ENCODE peak calls at places on chromosomes 3 and 15, in seven cellular contexts. H is body of pancreas, C is ovary, Z is cardiac muscle cell, R is BE2C, L is epithelial cell of esophagus, P is astrocyte. N is an unnamed sample.

GRCh38 chr15:51401872-51402517 is 60.5 kb downstream of the GLDN start:
- DNase-seq in Z (peak; percentile 74), R (peak; percentile 72), C (no peak), P (no peak), L (peak; percentile 47), H (peak; percentile 45), N (no peak)

GRCh38 chr15:29123171-29123570 is 146.5 kb downstream of the NSMCE3 start:
- DNase-seq in C (no peak), Z (no peak), R (peak; percentile 1), H (no peak), P (no peak), L (no peak), N (no peak)

GRCh38 chr3:176352716-176353334 is 844.5 kb downstream of the TBL1XR1 start:
- DNase-seq in C (no peak), L (peak; percentile 2), P (peak; percentile 14), H (no peak), Z (no peak), R (no peak), N (no peak)

GRCh38 chr3:33034601-33035000 is 62.3 kb downstream of the GLB1 start:
- DNase-seq in P (no peak), L (peak; percentile 55), H (no peak), Z (no peak), C (no peak), R (no peak), N (no peak)

GRCh38 chr3:106533761-106534160 is 664.9 kb upstream of the CBLB start:
- DNase-seq in C (no peak), P (no peak), R (no peak), H (no peak), L (no peak), Z (no peak), N (no peak)

GRCh38 chr3:51535146-51536019 is 3.1 kb upstream of the RAD54L2 start:
- DNase-seq in R (no peak), C (no peak), Z (no peak), H (no peak), P (no peak), L (peak; percentile 8), N (no peak)

GRCh38 chr3:11600501-11601282 is 43.0 kb downstream of the VGLL4 start:
- DNase-seq in H (peak; percentile 74), Z (peak; percentile 82), L (peak; percentile 99), P (peak; percentile 100), R (no peak), C (peak; percentile 81), N (peak; percentile 91)

GRCh38 chr3:100561459-100562158 is 47.8 kb upstream of the ADGRG7 start:
- DNase-seq in R (no peak), C (no peak), H (no peak), Z (no peak), P (peak; percentile 76), L (peak; percentile 91), N (no peak)

GRCh38 chr15:20294651-20295237 is 246.9 kb downstream of the GOLGA6L6 start:
- DNase-seq in R (no peak), Z (no peak), L (no peak), P (no peak), C (no peak), H (no peak), N (no peak)

GRCh38 chr3:36244728-36245127 is 135.6 kb upstream of the STAC start:
- DNase-seq in H (no peak), Z (no peak), L (peak; percentile 42), R (no peak), C (no peak), P (peak; percentile 60), N (no peak)

GRCh38 chr15:90706394-90707327 is 10.5 kb upstream of the BLM start:
- DNase-seq in H (no peak), C (no peak), L (no peak), R (peak; percentile 74), P (no peak), Z (no peak), N (no peak)

GRCh38 chr3:159605101-159605500 is 383.5 kb upstream of the IL12A start:
- DNase-seq in L (no peak), H (no peak), C (no peak), Z (no peak), P (no peak), R (no peak), N (no peak)

GRCh38 chr15:38538328-38539007 is 26.1 kb downstream of the RASGRP1 start:
- DNase-seq in C (no peak), H (no peak), Z (no peak), L (no peak), R (no peak), P (no peak), N (no peak)

GRCh38 chr15:34271493-34271892 is 46.7 kb downstream of the EMC4 start:
- DNase-seq in C (no peak), L (peak; percentile 90), H (no peak), R (no peak), P (peak; percentile 76), Z (no peak), N (no peak)

GRCh38 chr15:76903251-76903681 is 1.9 kb downstream of the SCAPER start:
- DNase-seq in Z (peak; percentile 4), L (peak; percentile 41), H (no peak), P (peak; percentile 53), R (no peak), C (no peak), N (no peak)

GRCh38 chr3:181756645-181757044 is 44.9 kb downstream of the SOX2 start:
- DNase-seq in C (no peak), P (no peak), Z (peak; percentile 46), R (no peak), H (no peak), L (peak; percentile 13), N (no peak)

GRCh38 chr3:16824085-16824696 is 60.6 kb upstream of the PLCL2 start:
- DNase-seq in H (no peak), Z (no peak), R (no peak), P (no peak), L (no peak), C (no peak), N (no peak)

GRCh38 chr15:90151989-90152645 is 49.0 kb upstream of the SEMA4B start:
- DNase-seq in C (peak; percentile 67), L (no peak), R (no peak), H (peak; percentile 82), P (no peak), Z (peak; percentile 55), N (no peak)

GRCh38 chr3:119352235-119352634 is 58.1 kb downstream of the ARHGAP31 start:
- DNase-seq in C (no peak), R (no peak), Z (no peak), H (no peak), P (peak; percentile 53), L (peak; percentile 51), N (no peak)

GRCh38 chr3:194379651-194380050 is 10.1 kb upstream of the LRRC15 start:
- DNase-seq in R (no peak), H (no peak), Z (no peak), C (peak; percentile 7), P (no peak), L (no peak), N (no peak)

GRCh38 chr15:83016906-83017305 is 5.5 kb upstream of the C15orf40 start:
- DNase-seq in R (no peak), P (no peak), C (no peak), L (no peak), H (no peak), Z (no peak), N (no peak)

GRCh38 chr15:71337197-71337845 is 222.1 kb downstream of the THSD4 start:
- DNase-seq in H (peak; percentile 42), Z (no peak), C (no peak), L (peak; percentile 98), R (no peak), P (peak; percentile 53), N (no peak)

GRCh38 chr3:10244004-10244403 is 4.3 kb upstream of the TATDN2 start:
- DNase-seq in P (no peak), Z (no peak), C (no peak), R (no peak), L (no peak), H (no peak), N (no peak)

GRCh38 chr3:42092006-42092405 is 849 bp downstream of the TRAK1 start:
- DNase-seq in C (no peak), P (no peak), R (no peak), L (peak; percentile 40), H (no peak), Z (no peak), N (no peak)
- H3K4me3 ChIP-seq in C (no peak overlapping the region), P (no peak overlapping the region), R (no peak overlapping the region), L (peak overlapping the region; percentile 92), H (no peak overlapping the region), Z (no peak overlapping the region), N (peak overlapping the region; percentile 37)

DNA sequence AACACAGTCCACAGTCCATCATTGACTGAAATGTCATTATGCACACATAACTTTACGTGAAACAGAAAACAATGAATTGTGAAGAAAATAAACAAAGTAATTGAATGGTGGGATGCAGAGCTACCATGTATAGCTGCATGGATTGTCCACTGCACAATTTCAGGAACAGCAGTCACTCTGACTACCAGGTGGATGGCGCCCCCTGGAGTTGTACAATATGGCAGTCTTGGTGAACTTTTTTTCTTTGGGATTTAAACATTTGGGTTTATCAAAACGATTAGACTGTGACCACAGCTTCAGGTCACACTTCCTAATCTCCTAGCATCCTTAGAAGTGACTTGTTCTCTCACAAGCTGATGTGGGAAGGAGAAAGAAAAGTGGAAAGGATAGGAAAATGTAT is 48.9 kb upstream of the TCF12 start:
- DNase-seq in H (peak; percentile 24), R (peak; percentile 71), L (peak; percentile 26), C (no peak), P (no peak), Z (peak; percentile 33), N (no peak)
- TF ChIP-seq CTCF in H (peak; percentile 25), R (peak; percentile 76), L (peak; percentile 32), C (peak; percentile 18), P (peak; percentile 46), Z (peak; percentile 52), N (peak; percentile 55)

GRCh38 chr3:127600749-127601456 is 2.7 kb downstream of the MCM2 start:
- DNase-seq in C (no peak), H (no peak), L (no peak), R (no peak), Z (no peak), P (no peak), N (no peak)
- H3K4me3 ChIP-seq in C (no peak overlapping the region), H (no peak overlapping the region), L (no peak overlapping the region), R (no peak overlapping the region), Z (no peak overlapping the region), P (no peak overlapping the region), N (no peak overlapping the region)

GRCh38 chr15:69945729-69946128 is 152.0 kb downstream of the TLE3 start:
- DNase-seq in R (no peak), C (no peak), L (no peak), H (no peak), Z (no peak), P (no peak), N (no peak)

GRCh38 chr15:69941931-69942471 is 155.7 kb downstream of the TLE3 start:
- DNase-seq in C (no peak), H (no peak), Z (no peak), L (no peak), P (no peak), R (no peak), N (no peak)

GRCh38 chr15:69951511-69952209 is 146.1 kb downstream of the TLE3 start:
- DNase-seq in H (no peak), R (no peak), L (no peak), P (no peak), C (no peak), Z (no peak), N (no peak)

GRCh38 chr15:69943637-69944036 is 154.1 kb downstream of the TLE3 start:
- DNase-seq in R (no peak), L (no peak), H (no peak), Z (no peak), P (no peak), C (no peak), N (no peak)

DNA sequence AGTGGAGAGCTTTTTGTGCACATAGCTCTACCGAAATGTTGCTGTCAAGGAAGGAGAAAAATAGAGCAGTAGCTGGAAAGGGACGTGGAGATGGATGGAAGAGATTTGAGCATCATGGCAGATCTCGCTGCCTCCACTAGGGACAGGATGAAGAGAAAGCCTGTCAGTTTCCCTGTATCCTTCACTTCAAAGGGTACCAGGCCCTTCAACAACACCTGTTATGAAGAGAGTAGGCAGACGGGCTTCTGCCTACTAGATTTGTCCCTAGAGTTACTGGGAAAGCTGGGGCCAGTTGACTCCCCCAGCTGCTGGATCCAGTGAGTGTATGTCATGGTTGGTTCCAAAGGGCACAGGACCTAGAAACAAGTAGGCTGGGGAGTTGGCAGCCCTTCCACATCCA is 150.8 kb downstream of the TLE3 start:
- DNase-seq in R (no peak), C (no peak), H (no peak), Z (no peak), P (no peak), L (no peak), N (no peak)
- TF ChIP-seq CTCF in R (peak; percentile 2), C (no peak), H (no peak), Z (no peak), P (no peak), L (no peak), N (no peak)